ENCODE peak calls at places on chromosome 11, in ten cellular contexts. P is posterior cingulate gyrus, A is upper lobe of left lung, Y is HFFc6, R is NCI-H1092, V is hippocampal formation, B is left ventricle myocardium superior, L is Caki2, Z is right cardiac atrium, N is pons. I is an unnamed sample.

GRCh38 chr11:40328890-40329617 is 1130.4 kb downstream of the LRRC4C start:
- DNase-seq in P (no peak), A (no peak), Y (peak), R (peak), V (no peak), B (no peak), L (peak), Z (peak), N (peak), I (no peak)

GRCh38 chr11:67644472-67645418 is 5.2 kb upstream of the TBX10 start:
- DNase-seq in P (no peak), A (peak), Y (no peak), R (no peak), V (no peak), B (no peak), L (no peak), Z (no peak), N (no peak), I (no peak)

GRCh38 chr11:32307449-32307848 is 127.9 kb downstream of the WT1 start:
- DNase-seq in P (no peak), A (no peak), Y (no peak), R (no peak), V (no peak), B (no peak), L (no peak), Z (no peak), N (no peak), I (no peak)

GRCh38 chr11:14499178-14499559 is 442 bp downstream of the COPB1 start:
- DNase-seq in P (no peak), A (no peak), Y (no peak), R (peak), V (no peak), B (peak), L (peak), Z (peak), N (peak), I (no peak)

GRCh38 chr11:61602775-61603569 is 22.1 kb upstream of the SYT7 start:
- DNase-seq in P (peak), A (peak), Y (peak), R (no peak), V (no peak), B (peak), L (peak), Z (peak), N (no peak), I (no peak)

GRCh38 chr11:14015711-14016110 is 53.2 kb downstream of the SPON1 start:
- DNase-seq in P (no peak), A (no peak), Y (no peak), R (no peak), V (no peak), B (no peak), L (peak), Z (no peak), N (no peak), I (no peak)

GRCh38 chr11:107439586-107440201 is 17.9 kb downstream of the CWF19L2 start:
- DNase-seq in P (no peak), A (no peak), Y (no peak), R (no peak), V (no peak), B (no peak), L (no peak), Z (no peak), N (no peak), I (peak)

GRCh38 chr11:129895126-129896041 is at the start of gene NFRKB:
- DNase-seq in P (peak), A (peak), Y (peak), R (peak), V (peak), B (peak), L (peak), Z (peak), N (peak), I (peak)

GRCh38 chr11:86370922-86371614 is 3.6 kb upstream of the CCDC81 start:
- DNase-seq in P (no peak), A (no peak), Y (peak), R (no peak), V (no peak), B (no peak), L (no peak), Z (no peak), N (no peak), I (no peak)

GRCh38 chr11:35362571-35362980 is 56.8 kb downstream of the SLC1A2 start:
- DNase-seq in P (no peak), A (no peak), Y (peak), R (no peak), V (no peak), B (no peak), L (no peak), Z (no peak), N (no peak), I (no peak)

GRCh38 chr11:88315015-88315414 is 22.5 kb downstream of the CTSC start:
- DNase-seq in P (no peak), A (no peak), Y (no peak), R (no peak), V (no peak), B (no peak), L (no peak), Z (no peak), N (no peak), I (no peak)

GRCh38 chr11:130774703-130775102 is 141.6 kb downstream of the SNX19 start:
- DNase-seq in P (no peak), A (no peak), Y (no peak), R (no peak), V (no peak), B (peak), L (no peak), Z (peak), N (no peak), I (no peak)

GRCh38 chr11:91984033-91984568 is 240.5 kb upstream of the FAT3 start:
- DNase-seq in P (no peak), A (no peak), Y (no peak), R (no peak), V (no peak), B (no peak), L (no peak), Z (no peak), N (no peak), I (no peak)

GRCh38 chr11:78768947-78769346 is 194.3 kb upstream of the NARS2 start:
- DNase-seq in P (no peak), A (no peak), Y (no peak), R (no peak), V (no peak), B (no peak), L (no peak), Z (no peak), N (no peak), I (no peak)

GRCh38 chr11:15714641-15715399 is 600.1 kb downstream of the INSC start:
- DNase-seq in P (no peak), A (no peak), Y (no peak), R (peak), V (no peak), B (no peak), L (no peak), Z (no peak), N (peak), I (no peak)

GRCh38 chr11:47538741-47539575 is 14.0 kb downstream of the CELF1 start:
- DNase-seq in P (no peak), A (no peak), Y (no peak), R (peak), V (peak), B (no peak), L (peak), Z (no peak), N (peak), I (no peak)

GRCh38 chr11:110712643-110713468 is 619 bp upstream of the ARHGAP20 start:
- DNase-seq in P (peak), A (no peak), Y (no peak), R (peak), V (peak), B (no peak), L (peak), Z (peak), N (peak), I (peak)

GRCh38 chr11:76742912-76743311 is 40.2 kb upstream of the TSKU start:
- DNase-seq in P (no peak), A (no peak), Y (no peak), R (no peak), V (no peak), B (no peak), L (no peak), Z (no peak), N (no peak), I (no peak)

GRCh38 chr11:119650251-119650650 is 78.7 kb downstream of the NECTIN1 start:
- DNase-seq in P (no peak), A (no peak), Y (no peak), R (no peak), V (no peak), B (no peak), L (no peak), Z (no peak), N (no peak), I (no peak)